ENCODE peak calls at places on chromosome 19, in ten cellular contexts. U is ascending aorta; W is CD8-positive, alpha-beta memory T cell; N is neural crest cell; K is foreskin fibroblast; C is central memory CD4-positive, alpha-beta T cell; B is NCI-H1105; M is mammary epithelial cell; R is A172; V is stimulated activated CD4-positive, alpha-beta T cell treated with anti-CD3 and anti-CD28 coated beads, TNF-alpha, amount 100 ng/mL, for 24 hours. Y is an unnamed sample.

GRCh38 chr19:4745986-4746385 is 22.3 kb upstream of the DPP9 start:
- DNase-seq in U (no peak), W (no peak), N (no peak), K (no peak), C (no peak), B (no peak), M (no peak), R (no peak), V (no peak), Y (no peak)

GRCh38 chr19:56705939-56706338 is 34.4 kb upstream of the ZNF835 start:
- DNase-seq in U (no peak), W (no peak), N (no peak), K (peak), C (no peak), B (no peak), M (no peak), R (no peak), V (no peak), Y (no peak)

GRCh38 chr19:16605115-16605514 is 22.9 kb downstream of the MED26 start:
- DNase-seq in U (no peak), W (no peak), N (no peak), K (no peak), C (no peak), B (no peak), M (no peak), R (no peak), V (no peak), Y (no peak)

GRCh38 chr19:742540-743075 is 8.3 kb upstream of the MISP start:
- DNase-seq in U (no peak), W (no peak), N (no peak), K (no peak), C (no peak), B (no peak), M (no peak), R (no peak), V (no peak), Y (no peak)

GRCh38 chr19:39843919-39844793 is 2.0 kb downstream of the FBL start:
- DNase-seq in U (no peak), W (peak), N (no peak), K (peak), C (peak), B (no peak), M (peak), R (peak), V (no peak), Y (no peak)

GRCh38 chr19:15812059-15812722 is 3.3 kb downstream of the OR10H1 start:
- DNase-seq in U (no peak), W (peak), N (no peak), K (no peak), C (no peak), B (no peak), M (peak), R (no peak), V (no peak), Y (no peak)

GRCh38 chr19:55096061-55096701 is 20.5 kb downstream of the EPS8L1 start:
- DNase-seq in U (no peak), W (no peak), N (no peak), K (no peak), C (no peak), B (no peak), M (no peak), R (no peak), V (no peak), Y (no peak)

GRCh38 chr19:6501740-6502648 is at the start of gene TUBB4A:
- DNase-seq in U (no peak), W (peak), N (peak), K (no peak), C (no peak), B (no peak), M (no peak), R (no peak), V (no peak), Y (peak)

GRCh38 chr19:48415395-48415794 is 21.9 kb downstream of the GRIN2D start:
- DNase-seq in U (peak), W (peak), N (no peak), K (peak), C (peak), B (no peak), M (peak), R (peak), V (peak), Y (peak)

GRCh38 chr19:48444933-48445194 is 919 bp upstream of the GRWD1 start:
- DNase-seq in U (no peak), W (no peak), N (no peak), K (peak), C (no peak), B (no peak), M (no peak), R (no peak), V (no peak), Y (no peak)

GRCh38 chr19:35986664-35987570 is 8.1 kb upstream of the SDHAF1 start:
- DNase-seq in U (no peak), W (no peak), N (no peak), K (peak), C (no peak), B (peak), M (no peak), R (peak), V (no peak), Y (peak)

GRCh38 chr19:19120308-19121156 is 17.7 kb downstream of the TMEM161A start:
- DNase-seq in U (no peak), W (no peak), N (peak), K (peak), C (no peak), B (no peak), M (no peak), R (no peak), V (no peak), Y (no peak)